ENCODE peak calls at places on chromosome 20, in six cellular contexts. One of them, this sample, is unnamed.

GRCh38 chr20:49276895-49277785 is 717 bp downstream of the ZNFX1 start:
- DNase-seq in PC-3: peak
- DNase-seq in colonic mucosa: peak
- DNase-seq in tibial artery: peak
- DNase-seq in GM12865: peak
- DNase-seq in IMR-90: no peak
- DNase-seq in this sample: peak

GRCh38 chr20:33769032-33769431 is 37.2 kb downstream of the ZNF341 start:
- DNase-seq in colonic mucosa: no peak
- DNase-seq in PC-3: no peak
- DNase-seq in GM12865: no peak
- DNase-seq in IMR-90: no peak
- DNase-seq in tibial artery: no peak
- DNase-seq in this sample: peak

GRCh38 chr20:49306903-49307336 is 29.1 kb upstream of the ZNFX1 start:
- DNase-seq in colonic mucosa: no peak
- DNase-seq in GM12865: no peak
- DNase-seq in tibial artery: no peak
- DNase-seq in PC-3: no peak
- DNase-seq in IMR-90: no peak
- DNase-seq in this sample: no peak

GRCh38 chr20:63011798-63012197 is 5.0 kb upstream of the BHLHE23 start:
- DNase-seq in colonic mucosa: no peak
- DNase-seq in IMR-90: no peak
- DNase-seq in GM12865: peak
- DNase-seq in PC-3: peak
- DNase-seq in tibial artery: no peak
- DNase-seq in this sample: no peak

GRCh38 chr20:51966296-51966971 is 164.1 kb upstream of the SALL4 start:
- DNase-seq in tibial artery: no peak
- DNase-seq in PC-3: peak
- DNase-seq in IMR-90: peak
- DNase-seq in colonic mucosa: peak
- DNase-seq in GM12865: peak
- DNase-seq in this sample: peak

GRCh38 chr20:32467506-32468312 is 109.6 kb downstream of the ASXL1 start:
- DNase-seq in GM12865: no peak
- DNase-seq in PC-3: no peak
- DNase-seq in IMR-90: no peak
- DNase-seq in colonic mucosa: peak
- DNase-seq in tibial artery: no peak
- DNase-seq in this sample: no peak

GRCh38 chr20:41058007-41058673 is 29.5 kb downstream of the TOP1 start:
- DNase-seq in tibial artery: no peak
- DNase-seq in colonic mucosa: no peak
- DNase-seq in PC-3: peak
- DNase-seq in GM12865: no peak
- DNase-seq in IMR-90: peak
- DNase-seq in this sample: no peak

GRCh38 chr20:33859157-33859695 is 48.1 kb downstream of the CHMP4B start:
- DNase-seq in IMR-90: no peak
- DNase-seq in colonic mucosa: no peak
- DNase-seq in tibial artery: no peak
- DNase-seq in GM12865: peak
- DNase-seq in PC-3: no peak
- DNase-seq in this sample: no peak

GRCh38 chr20:46992640-46993035 is 98.0 kb downstream of the EYA2 start:
- DNase-seq in tibial artery: no peak
- DNase-seq in GM12865: no peak
- DNase-seq in PC-3: no peak
- DNase-seq in colonic mucosa: no peak
- DNase-seq in IMR-90: no peak
- DNase-seq in this sample: no peak

GRCh38 chr20:61414455-61414991 is 162.5 kb downstream of the CDH4 start:
- DNase-seq in PC-3: no peak
- DNase-seq in IMR-90: no peak
- DNase-seq in tibial artery: no peak
- DNase-seq in GM12865: no peak
- DNase-seq in colonic mucosa: no peak
- DNase-seq in this sample: no peak

GRCh38 chr20:39399463-39399862 is 437.3 kb downstream of the DHX35 start:
- DNase-seq in tibial artery: no peak
- DNase-seq in GM12865: no peak
- DNase-seq in IMR-90: no peak
- DNase-seq in PC-3: no peak
- DNase-seq in colonic mucosa: no peak
- DNase-seq in this sample: no peak

GRCh38 chr20:17863577-17864292 is 104.9 kb downstream of the SNX5 start:
- DNase-seq in tibial artery: no peak
- DNase-seq in IMR-90: peak
- DNase-seq in colonic mucosa: peak
- DNase-seq in GM12865: no peak
- DNase-seq in PC-3: no peak
- DNase-seq in this sample: no peak

GRCh38 chr20:45998761-45999160 is 9.9 kb upstream of the MMP9 start:
- DNase-seq in tibial artery: no peak
- DNase-seq in IMR-90: no peak
- DNase-seq in GM12865: no peak
- DNase-seq in colonic mucosa: no peak
- DNase-seq in PC-3: no peak
- DNase-seq in this sample: no peak

GRCh38 chr20:62576815-62577214 is 65.5 kb upstream of the SLCO4A1 start:
- DNase-seq in GM12865: no peak
- DNase-seq in colonic mucosa: no peak
- DNase-seq in IMR-90: peak
- DNase-seq in tibial artery: no peak
- DNase-seq in PC-3: peak
- DNase-seq in this sample: peak

GRCh38 chr20:4021905-4022304 is 6.5 kb upstream of the RNF24 start:
- DNase-seq in PC-3: no peak
- DNase-seq in IMR-90: peak
- DNase-seq in colonic mucosa: no peak
- DNase-seq in tibial artery: no peak
- DNase-seq in GM12865: no peak
- DNase-seq in this sample: no peak

GRCh38 chr20:59018817-59019216 is 412 bp upstream of the TUBB1 start:
- DNase-seq in colonic mucosa: no peak
- DNase-seq in PC-3: no peak
- DNase-seq in IMR-90: no peak
- DNase-seq in GM12865: no peak
- DNase-seq in tibial artery: no peak
- DNase-seq in this sample: peak

GRCh38 chr20:7375905-7376304 is 564.4 kb downstream of the HAO1 start:
- DNase-seq in IMR-90: peak
- DNase-seq in colonic mucosa: no peak
- DNase-seq in GM12865: peak
- DNase-seq in tibial artery: no peak
- DNase-seq in PC-3: peak
- DNase-seq in this sample: no peak

GRCh38 chr20:49818810-49819209 is 6.2 kb downstream of the SLC9A8 start:
- DNase-seq in GM12865: no peak
- DNase-seq in IMR-90: no peak
- DNase-seq in tibial artery: no peak
- DNase-seq in colonic mucosa: no peak
- DNase-seq in PC-3: no peak
- DNase-seq in this sample: no peak

GRCh38 chr20:31857861-31858835 is 12.2 kb downstream of the DUSP15 start:
- DNase-seq in tibial artery: peak
- DNase-seq in GM12865: peak
- DNase-seq in colonic mucosa: no peak
- DNase-seq in IMR-90: no peak
- DNase-seq in PC-3: no peak
- DNase-seq in this sample: no peak

GRCh38 chr20:3312940-3313656 is 74.1 kb upstream of the SLC4A11 start:
- DNase-seq in colonic mucosa: no peak
- DNase-seq in GM12865: no peak
- DNase-seq in tibial artery: no peak
- DNase-seq in PC-3: peak
- DNase-seq in IMR-90: peak
- DNase-seq in this sample: no peak

GRCh38 chr20:62274332-62275262 is 28.2 kb upstream of the ADRM1 start:
- DNase-seq in colonic mucosa: no peak
- DNase-seq in GM12865: no peak
- DNase-seq in IMR-90: no peak
- DNase-seq in PC-3: no peak
- DNase-seq in tibial artery: no peak
- DNase-seq in this sample: no peak

GRCh38 chr20:15241696-15242095 is 904.3 kb upstream of the FLRT3 start:
- DNase-seq in PC-3: no peak
- DNase-seq in IMR-90: no peak
- DNase-seq in GM12865: no peak
- DNase-seq in tibial artery: no peak
- DNase-seq in colonic mucosa: no peak
- DNase-seq in this sample: no peak

GRCh38 chr20:52410182-52410647 is 218.6 kb upstream of the ZFP64 start:
- DNase-seq in colonic mucosa: no peak
- DNase-seq in IMR-90: peak
- DNase-seq in GM12865: no peak
- DNase-seq in PC-3: no peak
- DNase-seq in tibial artery: no peak
- DNase-seq in this sample: no peak

GRCh38 chr20:19764207-19764606 is 6.1 kb downstream of the RIN2 start:
- DNase-seq in GM12865: no peak
- DNase-seq in colonic mucosa: no peak
- DNase-seq in tibial artery: no peak
- DNase-seq in IMR-90: peak
- DNase-seq in PC-3: no peak
- DNase-seq in this sample: no peak

GRCh38 chr20:32474967-32475819 is 109.9 kb downstream of the NOL4L start:
- DNase-seq in IMR-90: peak
- DNase-seq in tibial artery: peak
- DNase-seq in GM12865: peak
- DNase-seq in PC-3: peak
- DNase-seq in colonic mucosa: peak
- DNase-seq in this sample: peak

GRCh38 chr20:57231951-57232428 is 34.5 kb downstream of the BMP7 start:
- DNase-seq in IMR-90: no peak
- DNase-seq in colonic mucosa: no peak
- DNase-seq in GM12865: no peak
- DNase-seq in PC-3: no peak
- DNase-seq in tibial artery: no peak
- DNase-seq in this sample: peak
- H3K4me3 ChIP-seq in IMR-90: no peak
- H3K4me3 ChIP-seq in colonic mucosa: no peak
- H3K4me3 ChIP-seq in GM12865: no peak
- H3K4me3 ChIP-seq in PC-3: no peak
- H3K4me3 ChIP-seq in tibial artery: no peak
- H3K4me3 ChIP-seq in this sample: no peak

GRCh38 chr20:6123650-6124014 is 802 bp upstream of the FERMT1 start:
- DNase-seq in IMR-90: no peak
- DNase-seq in PC-3: no peak
- DNase-seq in GM12865: no peak
- DNase-seq in tibial artery: no peak
- DNase-seq in colonic mucosa: no peak
- DNase-seq in this sample: no peak
- H3K4me3 ChIP-seq in IMR-90: no peak
- H3K4me3 ChIP-seq in PC-3: peak
- H3K4me3 ChIP-seq in GM12865: no peak
- H3K4me3 ChIP-seq in tibial artery: no peak
- H3K4me3 ChIP-seq in colonic mucosa: peak
- H3K4me3 ChIP-seq in this sample: peak

GRCh38 chr20:13199279-13199678 is 21.8 kb upstream of the ISM1 start:
- DNase-seq in GM12865: no peak
- DNase-seq in PC-3: no peak
- DNase-seq in colonic mucosa: no peak
- DNase-seq in tibial artery: no peak
- DNase-seq in IMR-90: no peak
- DNase-seq in this sample: no peak

GRCh38 chr20:13202553-13202952 is 18.5 kb upstream of the ISM1 start:
- DNase-seq in GM12865: no peak
- DNase-seq in PC-3: no peak
- DNase-seq in colonic mucosa: no peak
- DNase-seq in IMR-90: no peak
- DNase-seq in tibial artery: no peak
- DNase-seq in this sample: no peak

GRCh38 chr20:13205402-13205801 is 15.7 kb upstream of the ISM1 start:
- DNase-seq in IMR-90: no peak
- DNase-seq in tibial artery: no peak
- DNase-seq in PC-3: no peak
- DNase-seq in colonic mucosa: no peak
- DNase-seq in GM12865: no peak
- DNase-seq in this sample: no peak

GRCh38 chr20:13205848-13206434 is 15.1 kb upstream of the ISM1 start:
- DNase-seq in colonic mucosa: no peak
- DNase-seq in GM12865: no peak
- DNase-seq in PC-3: peak
- DNase-seq in tibial artery: no peak
- DNase-seq in IMR-90: no peak
- DNase-seq in this sample: no peak

DNA sequence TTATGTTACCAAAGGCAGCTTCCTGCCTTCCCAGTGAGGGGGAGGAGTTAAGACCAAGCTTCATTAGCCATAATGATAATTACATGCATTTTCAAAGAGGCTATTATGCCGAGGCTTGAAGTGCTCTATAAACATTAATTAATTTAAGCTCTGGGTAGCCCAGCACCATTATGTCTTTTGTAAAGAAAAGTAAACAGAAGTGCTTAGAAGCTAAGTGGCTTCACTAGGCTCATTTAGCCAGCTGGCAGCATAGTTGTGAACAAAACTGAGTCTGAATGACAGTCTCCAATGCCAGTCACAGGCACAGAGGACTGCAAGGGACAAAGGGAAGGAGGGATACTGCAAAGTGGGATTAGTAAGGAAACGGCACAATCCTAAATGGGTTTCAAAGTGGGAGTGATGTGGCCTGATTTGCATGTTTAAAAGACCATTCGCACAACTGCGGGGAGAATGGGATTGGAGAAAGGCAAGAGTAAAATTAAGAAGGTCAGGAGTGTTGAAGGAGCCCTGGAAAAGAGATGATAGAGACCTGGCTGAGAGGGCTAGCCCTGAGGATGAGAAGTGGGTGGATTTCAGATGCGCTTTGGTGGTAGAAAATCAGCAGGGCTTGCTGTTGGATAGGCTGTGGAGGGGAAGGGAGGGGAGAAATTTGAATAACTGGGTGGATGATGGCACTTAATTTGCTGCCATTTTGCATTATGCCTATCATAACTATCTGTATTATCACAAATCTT is 20.1 kb upstream of the ISM1 start:
- DNase-seq in IMR-90: no peak
- DNase-seq in PC-3: no peak
- DNase-seq in colonic mucosa: no peak
- DNase-seq in GM12865: no peak
- DNase-seq in tibial artery: no peak
- DNase-seq in this sample: no peak
- H3K4me3 ChIP-seq in IMR-90: no peak
- H3K4me3 ChIP-seq in PC-3: no peak
- H3K4me3 ChIP-seq in colonic mucosa: no peak
- H3K4me3 ChIP-seq in GM12865: no peak
- H3K4me3 ChIP-seq in tibial artery: no peak
- H3K4me3 ChIP-seq in this sample: no peak

DNA sequence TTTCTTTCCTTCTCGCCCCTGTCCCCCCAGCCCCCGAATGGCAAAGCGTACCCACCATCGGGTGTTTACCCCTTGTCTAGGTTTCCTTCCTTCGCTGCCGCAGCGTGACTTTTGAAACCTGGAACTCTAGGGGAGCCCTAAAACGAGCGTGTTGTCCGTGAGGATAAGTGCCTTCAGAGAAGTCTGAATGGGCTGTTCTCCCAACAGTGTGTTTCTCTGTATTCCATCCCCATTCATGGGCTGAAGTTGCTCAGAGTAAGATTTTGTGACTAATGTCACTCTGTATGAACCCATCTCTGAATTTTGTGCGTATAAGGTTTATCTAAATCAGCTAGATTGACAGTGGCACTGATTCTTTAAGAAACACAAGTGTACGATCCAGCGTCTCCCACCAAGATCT is 949 bp downstream of the MACROD2 start:
- DNase-seq in PC-3: peak
- DNase-seq in IMR-90: no peak
- DNase-seq in tibial artery: no peak
- DNase-seq in colonic mucosa: peak
- DNase-seq in GM12865: no peak
- DNase-seq in this sample: no peak
- H3K4me3 ChIP-seq in PC-3: peak
- H3K4me3 ChIP-seq in IMR-90: no peak
- H3K4me3 ChIP-seq in tibial artery: peak
- H3K4me3 ChIP-seq in colonic mucosa: peak
- H3K4me3 ChIP-seq in GM12865: no peak
- H3K4me3 ChIP-seq in this sample: peak

This sample was measured in H7.